ENCODE peak calls at places on chromosome 3, in four cellular contexts. U, G, R and T are unnamed samples.

GRCh38 chr3:121690777-121691405 is 30.2 kb upstream of the HCLS1 start:
- DNase-seq in R (no peak), G (no peak), U (no peak), T (no peak)

GRCh38 chr3:113063126-113063894 is 72.5 kb downstream of the GTPBP8 start:
- DNase-seq in R (no peak), U (no peak), G (peak), T (peak)

GRCh38 chr3:172065967-172066762 is 26.8 kb downstream of the FNDC3B start:
- DNase-seq in U (no peak), R (no peak), G (peak), T (peak)

GRCh38 chr3:170811515-170811914 is 58.5 kb downstream of the RPL22L1 start:
- DNase-seq in G (peak), U (no peak), R (no peak), T (peak)

GRCh38 chr3:29764059-29764458 is 483.2 kb downstream of the RBMS3 start:
- DNase-seq in U (no peak), G (peak), R (no peak), T (peak)

GRCh38 chr3:190385835-190386688 is 1.9 kb upstream of the CLDN16 start:
- DNase-seq in U (no peak), G (peak), R (no peak), T (peak)

GRCh38 chr3:98884675-98885371 is 16.7 kb downstream of the DCBLD2 start:
- DNase-seq in G (peak), R (no peak), U (no peak), T (no peak)

GRCh38 chr3:64998317-64998716 is 310.5 kb upstream of the ADAMTS9 start:
- DNase-seq in R (no peak), G (no peak), U (no peak), T (no peak)

GRCh38 chr3:107421170-107421792 is 44.0 kb downstream of the CCDC54 start:
- DNase-seq in U (no peak), R (no peak), G (peak), T (peak)
- H3K4me3 ChIP-seq in U (no peak), R (peak), G (peak), T (no peak)

DNA sequence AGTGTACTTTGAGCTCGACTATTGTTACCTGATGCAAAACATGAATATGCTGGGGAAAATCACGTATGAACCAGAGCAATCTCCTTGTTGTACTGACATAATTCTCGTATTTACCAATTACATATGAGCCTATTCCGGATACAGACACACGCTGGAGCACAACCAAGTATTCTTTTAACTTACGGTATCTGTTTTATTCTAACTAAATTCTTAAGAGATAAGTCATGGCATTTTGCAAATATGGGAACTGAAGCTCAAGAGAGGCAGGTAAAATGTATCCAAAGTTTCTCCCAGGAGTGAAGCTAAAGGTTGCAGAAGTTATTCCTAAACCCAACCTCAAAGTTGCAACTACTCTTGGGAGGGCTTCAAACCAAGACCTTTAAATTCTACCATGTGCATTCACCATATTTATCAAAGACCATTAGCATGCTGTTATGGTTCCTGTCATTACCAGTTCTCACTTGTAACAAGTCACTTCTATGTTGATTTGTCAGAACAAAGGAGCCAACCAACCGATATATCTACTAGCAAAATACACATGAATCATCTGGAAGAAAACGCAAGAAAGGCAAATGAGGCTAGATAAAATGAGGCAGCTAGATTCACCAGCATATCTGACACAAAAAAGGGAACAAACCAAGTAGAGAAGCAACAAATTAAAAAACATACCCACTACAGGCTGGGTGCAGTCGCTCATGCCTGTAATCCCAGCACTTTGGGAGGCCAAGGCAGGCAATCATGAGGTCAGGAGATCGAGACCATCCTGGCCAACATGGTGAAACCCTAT is 17.8 kb downstream of the TBL1XR1 start:
- DNase-seq in R (no peak), G (no peak), U (no peak), T (peak)
- H3K4me3 ChIP-seq in R (no peak), G (no peak), U (no peak), T (no peak)

GRCh38 chr3:11307830-11308432 is 35.7 kb downstream of the ATG7 start:
- DNase-seq in R (no peak), G (peak), U (no peak), T (no peak)
- H3K4me3 ChIP-seq in R (no peak), G (no peak), U (no peak), T (no peak)

DNA sequence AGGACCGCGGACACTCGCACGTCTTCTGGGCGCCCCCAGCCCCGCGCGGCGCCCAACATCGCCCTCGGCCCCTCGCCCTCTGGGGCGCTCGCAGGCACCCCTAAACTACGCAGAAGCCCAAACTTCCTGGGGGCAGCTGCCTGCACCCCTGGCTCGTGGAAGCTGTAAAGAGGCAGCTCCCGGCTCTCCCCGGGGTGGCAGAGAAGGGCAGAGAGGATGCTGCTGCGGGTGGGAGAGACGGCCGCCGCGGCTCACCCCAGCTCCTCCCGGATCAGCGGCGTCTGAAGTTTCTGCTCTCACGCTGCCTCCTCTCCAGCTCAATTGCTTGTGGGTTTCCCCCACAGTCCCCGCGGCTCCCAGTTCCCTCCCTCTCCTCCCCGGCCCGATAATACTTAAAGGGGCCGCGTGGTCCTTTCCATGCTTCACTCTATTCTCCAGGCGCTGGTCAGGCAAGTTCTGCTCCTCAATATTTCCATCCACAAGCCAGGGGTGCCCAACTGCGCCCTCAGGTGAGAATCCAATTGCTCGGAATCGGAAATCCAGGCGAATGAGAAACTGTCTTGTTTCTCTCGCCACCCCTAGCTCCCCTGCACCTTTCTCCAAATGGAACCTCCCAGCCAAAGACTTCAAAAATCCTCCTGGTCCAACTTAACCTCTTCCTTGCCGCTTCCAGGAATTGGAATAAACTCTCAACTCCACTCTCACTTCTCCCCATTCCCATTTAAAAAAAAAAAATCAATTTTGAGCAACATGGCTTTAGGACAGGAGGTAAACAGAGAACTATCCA is 748.5 kb downstream of the ROBO1 start:
- DNase-seq in G (peak), R (peak), U (peak), T (peak)
- H3K4me3 ChIP-seq in G (peak), R (peak), U (peak), T (peak)

GRCh38 chr3:51962854-51963530 is 4.3 kb downstream of the PCBP4 start:
- DNase-seq in U (no peak), G (no peak), R (no peak), T (no peak)

GRCh38 chr3:51961607-51962569 is 5.4 kb downstream of the PCBP4 start:
- DNase-seq in U (no peak), R (peak), G (no peak), T (no peak)

GRCh38 chr3:51959651-51960050 is 4.5 kb downstream of the GPR62 start:
- DNase-seq in U (no peak), G (no peak), R (no peak), T (no peak)

GRCh38 chr3:51960386-51960785 is 5.2 kb downstream of the GPR62 start:
- DNase-seq in U (no peak), R (no peak), G (no peak), T (no peak)

GRCh38 chr3:51961011-51961410 is 5.8 kb downstream of the GPR62 start:
- DNase-seq in R (no peak), U (no peak), G (no peak), T (no peak)
- H3K4me3 ChIP-seq in R (no peak), U (no peak), G (no peak), T (no peak)

GRCh38 chr3:48919215-48920138 is 835 bp downstream of the ARIH2 start:
- DNase-seq in U (peak), G (peak), R (peak), T (peak)
- H3K4me3 ChIP-seq in U (peak), G (peak), R (peak), T (peak)

GRCh38 chr3:152922554-152922953 is 87.6 kb downstream of the P2RY1 start:
- DNase-seq in R (no peak), U (no peak), G (no peak), T (peak)
- H3K4me3 ChIP-seq in R (no peak), U (no peak), G (no peak), T (no peak)

DNA sequence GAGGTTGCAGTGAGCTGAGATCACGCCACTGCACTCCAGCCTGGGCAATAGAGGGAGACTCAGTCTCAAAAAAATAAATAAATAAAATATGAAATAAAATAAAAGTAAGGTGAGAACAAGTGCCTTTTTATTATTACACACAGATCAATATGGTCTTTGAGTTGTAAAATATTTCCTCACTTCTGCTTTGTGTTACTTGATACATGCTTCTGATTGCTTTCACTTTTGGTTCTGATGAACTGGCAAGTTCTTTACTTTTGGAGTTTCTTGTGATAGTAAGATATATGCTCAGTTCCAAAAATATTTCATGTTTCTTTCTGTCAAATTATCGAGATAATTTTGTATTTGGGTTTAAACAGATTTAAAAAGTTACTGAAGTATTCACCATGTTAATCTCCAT is 16.6 kb upstream of the GYG1 start:
- DNase-seq in U (no peak), R (no peak), G (no peak), T (no peak)
- H3K4me3 ChIP-seq in U (no peak), R (peak), G (no peak), T (no peak)

GRCh38 chr3:40046149-40046548 is 236.7 kb downstream of the MYRIP start:
- DNase-seq in G (no peak), U (no peak), R (no peak), T (no peak)

GRCh38 chr3:40042752-40043443 is 233.5 kb downstream of the MYRIP start:
- DNase-seq in R (no peak), U (no peak), G (peak), T (peak)

GRCh38 chr3:40047406-40047805 is 238.0 kb downstream of the MYRIP start:
- DNase-seq in R (no peak), G (no peak), U (no peak), T (no peak)

GRCh38 chr3:40043444-40043755 is 234.0 kb downstream of the MYRIP start:
- DNase-seq in U (no peak), R (no peak), G (peak), T (peak)

DNA sequence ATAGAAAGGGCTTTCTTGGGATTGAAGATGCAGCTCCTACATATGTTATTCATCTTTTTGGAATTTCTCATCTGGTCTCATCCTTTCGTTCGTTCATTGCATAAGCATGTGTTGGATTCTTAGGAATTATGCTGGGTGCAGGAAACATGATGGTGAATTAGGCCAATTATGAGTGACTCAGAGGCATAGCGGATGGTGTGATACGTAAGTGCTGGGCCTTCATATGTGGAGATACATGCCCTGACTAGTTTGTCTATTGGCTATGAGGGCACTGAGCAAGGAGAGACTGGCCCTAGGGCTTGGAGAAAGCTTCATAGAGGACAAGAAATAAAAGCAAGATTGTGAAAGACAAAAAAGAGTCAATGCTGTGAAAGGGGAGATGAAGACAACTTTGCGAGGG is 235.1 kb downstream of the MYRIP start:
- DNase-seq in U (no peak), R (no peak), G (peak), T (peak)
- H3K4me3 ChIP-seq in U (no peak), R (no peak), G (peak), T (no peak)